ENCODE peak calls at places on chromosomes 11 and 22, in six cellular contexts. X is uterus, P is left ventricle myocardium inferior, Q is GM13976, B is AG04449, N is mesothelial cell of epicardium. Y is an unnamed sample.

GRCh38 chr11:8671651-8672062 is 10.8 kb downstream of the TRIM66 start:
- DNase-seq in B (no peak), Q (no peak), P (no peak), N (no peak), X (peak), Y (no peak)

GRCh38 chr11:7612661-7613393 is 60.5 kb downstream of the CYB5R2 start:
- DNase-seq in B (no peak), Q (no peak), P (no peak), X (no peak), N (no peak), Y (no peak)

GRCh38 chr22:26045855-26046254 is 123.4 kb upstream of the SEZ6L start:
- DNase-seq in X (no peak), N (no peak), P (no peak), B (no peak), Q (no peak), Y (no peak)

GRCh38 chr11:124080319-124081001 is 34.8 kb upstream of the VWA5A start:
- DNase-seq in X (no peak), P (no peak), N (no peak), Q (no peak), B (no peak), Y (no peak)

GRCh38 chr22:19543970-19544708 is 19.9 kb upstream of the CLDN5 start:
- DNase-seq in Q (no peak), P (no peak), X (no peak), N (no peak), B (no peak), Y (no peak)

GRCh38 chr11:93529707-93530467 is 13.3 kb downstream of the SMCO4 start:
- DNase-seq in P (no peak), Q (no peak), B (no peak), N (no peak), X (no peak), Y (no peak)

GRCh38 chr11:107741044-107741823 is 29.4 kb upstream of the SLN start:
- DNase-seq in X (no peak), P (no peak), Q (peak), B (no peak), N (no peak), Y (no peak)

GRCh38 chr11:60918941-60919275 is 5.0 kb downstream of the TMEM109 start:
- DNase-seq in N (no peak), X (no peak), Q (no peak), P (no peak), B (no peak), Y (no peak)

GRCh38 chr22:25104367-25104766 is 95.3 kb upstream of the CRYBB3 start:
- DNase-seq in P (no peak), B (no peak), Q (no peak), X (no peak), N (no peak), Y (no peak)

GRCh38 chr11:115990004-115990447 is 485.8 kb upstream of the CADM1 start:
- DNase-seq in B (no peak), X (no peak), P (no peak), N (no peak), Q (peak), Y (no peak)

GRCh38 chr22:19655399-19655798 is 58.9 kb upstream of the SEPTIN5 start:
- DNase-seq in X (no peak), Q (no peak), P (no peak), B (no peak), N (no peak), Y (no peak)

GRCh38 chr22:26463688-26464087 is 19.9 kb downstream of the HPS4 start:
- DNase-seq in Q (no peak), N (no peak), X (no peak), P (no peak), B (no peak), Y (no peak)

GRCh38 chr11:106827687-106828086 is 190.6 kb downstream of the GUCY1A2 start:
- DNase-seq in X (no peak), P (no peak), N (no peak), B (no peak), Q (no peak), Y (no peak)

GRCh38 chr11:71449596-71449995 is 1.4 kb upstream of the DHCR7 start:
- DNase-seq in N (no peak), Q (no peak), X (no peak), P (no peak), B (no peak), Y (no peak)

GRCh38 chr22:20248461-20248959 is 19.6 kb downstream of the RTN4R start:
- DNase-seq in B (no peak), X (no peak), N (no peak), Q (no peak), P (no peak), Y (no peak)

GRCh38 chr11:74004694-74005615 is 3.9 kb downstream of the UCP3 start:
- DNase-seq in N (no peak), X (no peak), P (no peak), Q (no peak), B (no peak), Y (no peak)

GRCh38 chr11:114129699-114130659 is 70.5 kb downstream of the ZBTB16 start:
- DNase-seq in N (no peak), X (no peak), B (no peak), P (no peak), Q (no peak), Y (no peak)

GRCh38 chr11:26070981-26071380 is 260.9 kb upstream of the ANO3 start:
- DNase-seq in Q (no peak), P (no peak), X (no peak), N (no peak), B (no peak), Y (no peak)

GRCh38 chr11:95512682-95513081 is 276.9 kb downstream of the FAM76B start:
- DNase-seq in P (peak), B (peak), N (no peak), Q (no peak), X (peak), Y (no peak)

GRCh38 chr11:11396290-11397042 is 43.4 kb upstream of the CSNK2A3 start:
- DNase-seq in B (peak), X (peak), N (no peak), Q (no peak), P (no peak), Y (no peak)

GRCh38 chr11:19736831-19737230 is 24.2 kb downstream of the NAV2 start:
- DNase-seq in B (no peak), Q (no peak), P (no peak), X (no peak), N (no peak), Y (no peak)

GRCh38 chr11:19737575-19737974 is 24.9 kb downstream of the NAV2 start:
- DNase-seq in B (no peak), P (no peak), N (no peak), X (no peak), Q (no peak), Y (no peak)

GRCh38 chr11:19738124-19738523 is 25.5 kb downstream of the NAV2 start:
- DNase-seq in X (no peak), P (no peak), B (no peak), N (no peak), Q (no peak), Y (no peak)

GRCh38 chr11:19734171-19734570 is 21.5 kb downstream of the NAV2 start:
- DNase-seq in Q (no peak), N (no peak), X (no peak), B (no peak), P (no peak), Y (no peak)

GRCh38 chr11:19735512-19735911 is 22.9 kb downstream of the NAV2 start:
- DNase-seq in P (no peak), N (no peak), Q (no peak), B (peak), X (no peak), Y (no peak)
- TF ChIP-seq CTCF in P (peak), N (no peak), Q (no peak), B (peak), X (peak), Y (no peak)

DNA sequence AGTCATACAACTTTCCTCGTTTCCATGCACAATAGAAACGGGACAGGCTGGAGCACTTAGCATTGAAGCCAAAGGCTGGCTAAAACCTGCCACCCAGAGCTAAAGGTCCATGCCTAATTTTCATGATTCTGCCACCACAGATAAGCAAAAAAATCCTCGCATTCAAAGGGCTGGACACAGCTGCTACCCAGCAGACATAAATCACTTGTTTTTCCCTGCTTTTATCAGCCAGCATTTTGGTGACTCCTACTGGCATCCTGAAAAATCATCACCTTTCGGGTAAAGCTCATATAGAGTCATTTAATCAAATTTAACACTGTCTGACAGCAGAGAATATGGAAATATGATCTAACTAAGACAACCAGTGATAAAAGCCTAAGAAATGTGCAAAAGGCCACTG is 37.9 kb downstream of the ALG9 start:
- DNase-seq in N (no peak), P (no peak), Q (no peak), B (no peak), X (no peak), Y (no peak)
- TF ChIP-seq CTCF in N (no peak), P (peak), Q (no peak), B (no peak), X (no peak), Y (no peak)

GRCh38 chr11:125429174-125429707 is 66.8 kb downstream of the FEZ1 start:
- DNase-seq in B (no peak), N (peak), X (peak), P (peak), Q (peak), Y (no peak)

GRCh38 chr11:125425601-125426000 is 70.5 kb downstream of the FEZ1 start:
- DNase-seq in B (no peak), Q (no peak), N (no peak), X (peak), P (peak), Y (no peak)

GRCh38 chr11:125429807-125430678 is 66.0 kb downstream of the FEZ1 start:
- DNase-seq in P (no peak), B (no peak), Q (no peak), N (no peak), X (no peak), Y (no peak)

GRCh38 chr11:125428486-125429173 is 67.4 kb downstream of the FEZ1 start:
- DNase-seq in Q (no peak), B (no peak), X (no peak), N (no peak), P (no peak), Y (no peak)

GRCh38 chr11:125426818-125427528 is 69.1 kb downstream of the FEZ1 start:
- DNase-seq in P (no peak), Q (no peak), N (no peak), B (no peak), X (no peak), Y (no peak)
- TF ChIP-seq CTCF in P (no peak), Q (no peak), N (no peak), B (no peak), X (no peak), Y (no peak)

DNA sequence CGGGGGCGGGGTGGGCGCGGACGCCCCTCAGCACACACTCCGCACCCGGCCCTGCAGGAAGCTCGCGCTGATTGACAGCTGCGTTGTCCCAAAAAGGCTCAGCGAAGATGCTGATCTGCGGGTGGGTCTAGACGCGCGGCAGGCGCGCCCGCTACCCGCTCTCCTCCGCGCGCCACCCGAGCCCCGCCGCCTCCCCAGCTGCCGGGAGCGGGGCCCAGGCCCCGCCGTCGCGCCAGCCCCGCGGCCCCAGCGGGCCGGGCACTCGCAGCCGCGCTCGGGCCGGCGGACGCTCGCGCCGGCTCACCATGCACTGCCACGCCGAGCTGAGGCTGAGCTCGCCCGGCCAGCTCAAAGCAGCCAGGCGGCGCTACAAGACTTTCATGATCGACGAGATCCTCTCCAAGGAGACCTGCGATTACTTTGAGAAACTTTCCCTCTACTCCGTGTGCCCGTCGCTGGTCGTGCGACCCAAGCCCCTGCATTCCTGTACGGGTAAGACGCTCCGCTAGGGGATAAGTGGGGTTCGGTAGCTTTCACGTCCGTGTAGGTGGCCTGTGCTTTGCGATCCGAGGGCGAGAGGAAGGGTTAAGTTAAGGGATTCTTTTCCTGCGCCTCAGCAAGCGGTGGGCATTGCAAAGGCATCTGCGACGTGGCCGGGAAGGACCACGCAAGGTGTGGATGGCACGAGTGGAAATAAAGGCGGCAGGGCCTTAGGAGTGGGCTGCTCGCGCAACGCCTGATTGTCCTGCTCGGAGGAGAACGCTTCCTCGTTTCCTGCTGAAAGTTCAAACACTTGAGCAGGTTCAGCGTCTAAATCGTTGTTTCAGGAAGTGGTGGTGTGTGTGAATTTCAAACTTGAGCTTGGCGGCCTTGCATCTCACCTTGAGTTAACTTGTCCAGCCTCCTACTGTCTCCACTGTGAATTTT is at the start of gene BARX2:
- DNase-seq in B (no peak), Q (peak), X (no peak), N (peak), P (peak), Y (peak)
- TF ChIP-seq CTCF in B (peak), Q (peak), X (no peak), N (no peak), P (peak), Y (peak)

DNA sequence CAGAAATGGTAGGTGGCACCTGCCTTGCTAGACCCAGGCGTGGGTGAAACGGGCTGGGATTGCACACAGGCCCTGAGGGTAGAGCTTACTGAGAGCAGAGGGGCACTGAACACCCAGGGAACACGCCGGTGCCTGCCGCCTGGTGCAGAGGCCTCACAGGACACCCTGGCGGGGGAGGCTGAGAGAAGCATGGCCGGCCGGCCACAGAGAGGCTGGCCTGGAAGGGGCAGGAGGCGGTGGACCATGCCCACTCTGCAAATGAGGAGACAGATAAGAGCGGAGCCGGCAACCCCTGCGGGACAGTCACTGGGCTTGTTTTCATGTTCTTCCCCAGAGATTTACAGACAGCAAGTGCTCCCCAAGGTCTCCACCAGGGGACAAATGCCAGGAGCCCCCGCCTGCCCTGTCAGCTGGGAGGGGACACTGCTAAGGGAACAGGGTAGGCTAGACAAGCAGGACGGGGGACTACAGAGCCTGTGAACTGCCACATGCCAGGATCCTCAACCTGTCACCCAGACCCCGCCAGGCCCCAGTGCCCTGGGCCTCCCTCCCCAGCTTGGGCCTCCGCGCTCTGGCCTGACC is 38.5 kb upstream of the TCF20 start:
- DNase-seq in B (no peak), X (no peak), N (no peak), Q (no peak), P (no peak), Y (no peak)
- TF ChIP-seq CTCF in B (no peak), X (no peak), N (no peak), Q (no peak), P (no peak), Y (peak)

DNA sequence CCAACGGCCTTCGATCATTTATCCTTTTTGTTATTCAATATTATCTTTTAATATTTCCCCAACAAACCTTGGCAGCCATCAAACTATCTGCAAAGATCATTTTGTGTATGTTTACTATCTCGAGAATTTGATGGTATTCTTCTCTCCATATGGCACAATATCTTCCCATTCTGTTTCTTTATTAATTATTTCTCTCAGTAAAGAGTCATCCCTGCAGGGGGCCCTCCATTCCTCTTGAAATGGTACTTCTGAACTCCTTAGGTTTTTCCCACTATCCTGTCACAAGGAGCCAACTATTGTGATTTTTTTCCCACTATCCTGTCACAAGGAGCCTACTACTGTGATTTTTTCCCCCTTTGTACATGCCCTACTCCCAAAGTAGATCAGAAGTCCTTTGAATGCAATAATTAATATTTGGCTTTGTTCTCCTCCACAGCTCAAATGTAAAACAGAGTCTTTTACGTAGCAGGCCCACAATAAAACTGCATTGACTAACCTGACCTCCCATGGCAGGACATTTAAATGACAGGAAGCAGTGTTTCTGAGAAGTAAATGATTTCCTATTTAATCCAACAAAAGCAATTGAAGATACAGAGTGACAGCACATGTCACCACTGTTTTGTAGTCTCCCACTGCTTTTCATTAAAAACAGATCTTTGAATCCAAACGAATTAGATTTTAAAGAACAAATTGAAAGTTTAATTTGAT is 43.3 kb downstream of the PDGFD start:
- DNase-seq in Q (no peak), B (no peak), N (no peak), P (no peak), X (no peak), Y (no peak)
- TF ChIP-seq CTCF in Q (no peak), B (no peak), N (no peak), P (peak), X (no peak), Y (no peak)

Y was measured in type B pancreatic cell.